ENCODE peak calls at places on chromosomes 7 and 10, in eight cellular contexts. One of them, this sample, is unnamed.

GRCh38 chr10:77006836-77007511 is 630.6 kb downstream of the KCNMA1 start:
- DNase-seq in SK-N-SH: no peak
- DNase-seq in GM12878: no peak
- DNase-seq in A549: no peak
- DNase-seq in IMR-90: peak; percentile 3
- DNase-seq in K562: no peak
- DNase-seq in HepG2: no peak
- DNase-seq in HCT116: no peak
- DNase-seq in this sample: no peak

GRCh38 chr10:5892007-5892406 is 2.0 kb downstream of the FBH1 start:
- DNase-seq in GM12878: no peak
- DNase-seq in A549: no peak
- DNase-seq in IMR-90: no peak
- DNase-seq in K562: no peak
- DNase-seq in HCT116: no peak
- DNase-seq in SK-N-SH: no peak
- DNase-seq in HepG2: no peak
- DNase-seq in this sample: no peak

GRCh38 chr10:80161321-80162084 is 29.0 kb downstream of the PLAC9 start:
- DNase-seq in HCT116: no peak
- DNase-seq in HepG2: peak; percentile 55
- DNase-seq in A549: no peak
- DNase-seq in IMR-90: no peak
- DNase-seq in K562: no peak
- DNase-seq in GM12878: no peak
- DNase-seq in SK-N-SH: peak; percentile 50
- DNase-seq in this sample: no peak

GRCh38 chr10:46560381-46560780 is 3.9 kb upstream of the GPRIN2 start:
- DNase-seq in GM12878: no peak
- DNase-seq in A549: no peak
- DNase-seq in IMR-90: no peak
- DNase-seq in HCT116: no peak
- DNase-seq in HepG2: no peak
- DNase-seq in K562: no peak
- DNase-seq in SK-N-SH: no peak
- DNase-seq in this sample: peak; percentile 45

GRCh38 chr10:15879058-15879457 is 18.8 kb upstream of the MINDY3 start:
- DNase-seq in HCT116: no peak
- DNase-seq in SK-N-SH: peak; percentile 44
- DNase-seq in K562: peak; percentile 43
- DNase-seq in GM12878: no peak
- DNase-seq in A549: peak; percentile 50
- DNase-seq in IMR-90: peak; percentile 40
- DNase-seq in HepG2: peak; percentile 44
- DNase-seq in this sample: no peak

GRCh38 chr10:113496124-113496523 is 56.7 kb upstream of the HABP2 start:
- DNase-seq in K562: no peak
- DNase-seq in IMR-90: no peak
- DNase-seq in HCT116: no peak
- DNase-seq in SK-N-SH: no peak
- DNase-seq in GM12878: no peak
- DNase-seq in HepG2: no peak
- DNase-seq in A549: no peak
- DNase-seq in this sample: no peak

GRCh38 chr10:84008878-84009277 is 130.4 kb upstream of the GHITM start:
- DNase-seq in K562: peak; percentile 85
- DNase-seq in IMR-90: no peak
- DNase-seq in GM12878: no peak
- DNase-seq in HCT116: peak; percentile 21
- DNase-seq in SK-N-SH: peak; percentile 42
- DNase-seq in A549: peak; percentile 6
- DNase-seq in HepG2: no peak
- DNase-seq in this sample: no peak

GRCh38 chr10:95536894-95537542 is 24.2 kb downstream of the SORBS1 start:
- DNase-seq in K562: no peak
- DNase-seq in IMR-90: no peak
- DNase-seq in HCT116: no peak
- DNase-seq in A549: no peak
- DNase-seq in SK-N-SH: no peak
- DNase-seq in GM12878: no peak
- DNase-seq in HepG2: no peak
- DNase-seq in this sample: no peak

GRCh38 chr7:34425194-34425593 is 232.8 kb upstream of the NPSR1 start:
- DNase-seq in K562: no peak
- DNase-seq in HepG2: peak; percentile 39
- DNase-seq in IMR-90: no peak
- DNase-seq in HCT116: no peak
- DNase-seq in A549: no peak
- DNase-seq in SK-N-SH: no peak
- DNase-seq in GM12878: no peak
- DNase-seq in this sample: no peak

GRCh38 chr10:122259075-122259466 is 12.0 kb upstream of the BTBD16 start:
- DNase-seq in HCT116: no peak
- DNase-seq in IMR-90: no peak
- DNase-seq in A549: no peak
- DNase-seq in SK-N-SH: no peak
- DNase-seq in HepG2: no peak
- DNase-seq in GM12878: no peak
- DNase-seq in K562: no peak
- DNase-seq in this sample: no peak

GRCh38 chr7:121872831-121873764 is at the start of gene PTPRZ1:
- DNase-seq in K562: no peak
- DNase-seq in IMR-90: peak; percentile 2
- DNase-seq in HCT116: no peak
- DNase-seq in GM12878: no peak
- DNase-seq in SK-N-SH: peak; percentile 68
- DNase-seq in A549: peak; percentile 3
- DNase-seq in HepG2: no peak
- DNase-seq in this sample: peak; percentile 23
- TF ChIP-seq RAD21 in K562: no peak
- TF ChIP-seq RAD21 in IMR-90: no peak
- TF ChIP-seq RAD21 in HCT116: no peak
- TF ChIP-seq RAD21 in GM12878: no peak
- TF ChIP-seq RAD21 in SK-N-SH: no peak
- TF ChIP-seq RAD21 in A549: no peak
- TF ChIP-seq RAD21 in HepG2: no peak
- TF ChIP-seq RAD21 in this sample: no peak

DNA sequence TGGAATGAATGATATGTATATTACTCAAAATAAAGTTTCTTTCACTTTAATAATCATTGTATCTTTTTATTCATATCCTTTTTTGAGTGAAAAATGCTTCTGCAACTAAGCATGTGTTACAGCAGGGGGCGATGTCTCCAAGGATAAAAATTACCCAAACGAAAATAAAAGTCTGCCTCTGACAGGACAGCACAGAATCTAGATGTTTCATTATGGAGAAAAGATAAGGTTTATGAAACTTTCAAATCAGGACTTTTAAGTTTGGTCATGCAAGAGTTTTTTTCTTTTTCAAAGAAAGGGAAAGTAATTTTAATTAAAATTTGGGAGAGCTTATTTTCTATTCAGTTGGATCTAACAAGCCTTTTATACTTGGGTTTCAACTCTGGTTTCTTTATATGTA is 48.4 kb downstream of the TES start:
- DNase-seq in IMR-90: peak; percentile 79
- DNase-seq in A549: peak; percentile 36
- DNase-seq in HCT116: peak; percentile 48
- DNase-seq in HepG2: peak; percentile 22
- DNase-seq in K562: peak; percentile 64
- DNase-seq in SK-N-SH: peak; percentile 32
- DNase-seq in GM12878: peak; percentile 23
- DNase-seq in this sample: no peak
- TF ChIP-seq RAD21 in IMR-90: peak; percentile 95
- TF ChIP-seq RAD21 in A549: peak; percentile 99
- TF ChIP-seq RAD21 in HCT116: peak; percentile 96
- TF ChIP-seq RAD21 in HepG2: peak; percentile 57
- TF ChIP-seq RAD21 in K562: peak; percentile 99
- TF ChIP-seq RAD21 in SK-N-SH: peak; percentile 87
- TF ChIP-seq RAD21 in GM12878: peak; percentile 92
- TF ChIP-seq RAD21 in this sample: peak; percentile 90

GRCh38 chr10:99534939-99535763 is 2.4 kb downstream of the NKX2-3 start:
- DNase-seq in SK-N-SH: peak; percentile 66
- DNase-seq in HepG2: no peak
- DNase-seq in IMR-90: no peak
- DNase-seq in HCT116: no peak
- DNase-seq in GM12878: no peak
- DNase-seq in A549: no peak
- DNase-seq in K562: no peak
- DNase-seq in this sample: peak; percentile 70
- TF ChIP-seq RAD21 in SK-N-SH: no peak
- TF ChIP-seq RAD21 in HepG2: no peak
- TF ChIP-seq RAD21 in IMR-90: no peak
- TF ChIP-seq RAD21 in HCT116: no peak
- TF ChIP-seq RAD21 in GM12878: no peak
- TF ChIP-seq RAD21 in A549: no peak
- TF ChIP-seq RAD21 in K562: no peak
- TF ChIP-seq RAD21 in this sample: no peak

DNA sequence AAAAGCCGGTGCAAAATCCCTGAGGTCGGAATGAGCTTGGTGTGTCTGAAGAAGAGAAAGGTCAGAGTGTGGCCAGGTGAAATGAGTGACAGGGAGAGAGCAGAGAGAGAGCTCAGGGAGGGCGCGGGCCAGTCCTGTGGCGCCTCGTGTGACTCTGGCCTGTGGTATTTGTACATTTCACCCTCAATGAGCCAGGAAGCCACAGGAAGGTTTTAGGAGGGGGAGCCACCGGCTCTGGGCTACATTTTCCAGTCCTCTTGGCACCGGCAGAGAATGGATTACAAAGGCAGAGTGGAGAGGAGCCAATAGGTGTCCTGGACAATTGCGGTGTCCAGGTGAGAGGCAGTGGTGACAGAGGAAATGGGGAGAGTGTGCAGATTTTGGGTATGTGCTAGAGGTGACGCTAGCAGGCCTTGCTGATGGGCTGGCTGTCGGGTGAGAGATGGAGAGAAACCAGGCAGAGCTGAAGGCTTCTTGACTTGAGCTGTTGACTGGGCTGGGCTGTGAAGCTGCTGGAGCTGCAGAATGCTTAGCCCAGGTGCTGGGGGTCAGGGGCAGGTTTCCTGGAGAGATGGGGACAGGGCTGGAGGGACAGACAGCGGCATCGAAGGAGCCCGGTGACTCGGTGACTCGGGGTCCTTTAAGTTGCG is 38.1 kb downstream of the COL13A1 start:
- DNase-seq in IMR-90: peak; percentile 73
- DNase-seq in HepG2: no peak
- DNase-seq in A549: no peak
- DNase-seq in HCT116: no peak
- DNase-seq in SK-N-SH: peak; percentile 40
- DNase-seq in GM12878: no peak
- DNase-seq in K562: no peak
- DNase-seq in this sample: no peak
- TF ChIP-seq RAD21 in IMR-90: no peak
- TF ChIP-seq RAD21 in HepG2: no peak
- TF ChIP-seq RAD21 in A549: no peak
- TF ChIP-seq RAD21 in HCT116: no peak
- TF ChIP-seq RAD21 in SK-N-SH: no peak
- TF ChIP-seq RAD21 in GM12878: no peak
- TF ChIP-seq RAD21 in K562: no peak
- TF ChIP-seq RAD21 in this sample: no peak

GRCh38 chr10:65396997-65397396 is 1528.8 kb upstream of the LRRTM3 start:
- DNase-seq in A549: no peak
- DNase-seq in HepG2: no peak
- DNase-seq in IMR-90: no peak
- DNase-seq in K562: no peak
- DNase-seq in SK-N-SH: no peak
- DNase-seq in HCT116: no peak
- DNase-seq in GM12878: no peak
- DNase-seq in this sample: no peak

DNA sequence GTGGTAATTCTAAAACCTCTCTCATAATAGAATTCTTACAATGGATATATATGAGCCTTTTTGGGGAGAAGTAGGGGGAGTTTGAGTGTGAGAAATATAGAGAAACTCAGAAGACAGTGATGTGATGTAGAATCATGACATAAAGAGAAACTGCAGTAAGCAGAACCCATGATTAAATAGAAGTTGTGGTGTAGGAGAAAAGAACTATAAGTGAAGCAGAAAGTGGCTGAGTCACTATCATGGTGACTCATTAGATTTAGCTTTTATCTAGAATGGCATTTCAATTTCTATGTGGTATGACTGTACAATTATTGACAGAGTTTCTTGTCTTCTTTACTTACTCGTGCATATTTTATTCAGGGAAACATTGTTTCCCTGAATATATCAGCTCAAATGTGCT is 1530.9 kb upstream of the LRRTM3 start:
- DNase-seq in K562: no peak
- DNase-seq in A549: peak; percentile 15
- DNase-seq in HepG2: no peak
- DNase-seq in IMR-90: no peak
- DNase-seq in GM12878: no peak
- DNase-seq in HCT116: no peak
- DNase-seq in SK-N-SH: no peak
- DNase-seq in this sample: no peak
- TF ChIP-seq RAD21 in K562: no peak
- TF ChIP-seq RAD21 in A549: no peak
- TF ChIP-seq RAD21 in HepG2: no peak
- TF ChIP-seq RAD21 in IMR-90: no peak
- TF ChIP-seq RAD21 in GM12878: no peak
- TF ChIP-seq RAD21 in HCT116: no peak
- TF ChIP-seq RAD21 in SK-N-SH: no peak
- TF ChIP-seq RAD21 in this sample: no peak

This sample was measured in H1.